ENCODE peak calls at places on chromosomes 1 and 21, in four cellular contexts. Y is H1, K is K562, N is HepG2. A is an unnamed sample.

GRCh38 chr1:39663559-39663958 is 8.3 kb downstream of the NT5C1A start:
- DNase-seq in Y (no peak), K (peak), N (no peak), A (no peak)

GRCh38 chr1:96710708-96711477 is 10.7 kb upstream of the PTBP2 start:
- DNase-seq in K (no peak), Y (no peak), N (no peak), A (no peak)

GRCh38 chr1:22662318-22662717 is 9.3 kb downstream of the C1QB start:
- DNase-seq in Y (no peak), K (peak), N (no peak), A (no peak)

GRCh38 chr1:101188311-101188710 is 48.5 kb upstream of the S1PR1 start:
- DNase-seq in N (no peak), K (no peak), Y (no peak), A (no peak)

GRCh38 chr1:30437059-30437576 is 286.3 kb downstream of the MATN1 start:
- DNase-seq in N (no peak), Y (no peak), K (no peak), A (no peak)

GRCh38 chr21:33878824-33879223 is 36.8 kb downstream of the ATP5PO start:
- DNase-seq in N (no peak), Y (no peak), K (no peak), A (no peak)

GRCh38 chr1:21325731-21326387 is 35.6 kb upstream of the ECE1 start:
- DNase-seq in N (no peak), K (no peak), Y (no peak), A (no peak)

GRCh38 chr1:164703971-164704411 is 145.0 kb downstream of the PBX1 start:
- DNase-seq in K (no peak), N (no peak), Y (no peak), A (no peak)

GRCh38 chr1:162003825-162004205 is 19.9 kb downstream of the OLFML2B start:
- DNase-seq in Y (no peak), K (no peak), N (no peak), A (no peak)

GRCh38 chr1:46643368-46643775 is 24.8 kb downstream of the ATPAF1 start:
- DNase-seq in Y (no peak), K (no peak), N (peak), A (no peak)

GRCh38 chr1:43772978-43773377 is 65.6 kb downstream of the ST3GAL3 start:
- DNase-seq in K (no peak), Y (no peak), N (no peak), A (no peak)

GRCh38 chr21:44984428-44984791 is 44.6 kb downstream of the SLX9 start:
- DNase-seq in K (no peak), Y (no peak), N (peak), A (no peak)

GRCh38 chr1:177164380-177165068 is at the start of gene ASTN1:
- DNase-seq in K (no peak), Y (no peak), N (no peak), A (no peak)

GRCh38 chr1:22420456-22421053 is 31.1 kb upstream of the ZBTB40 start:
- DNase-seq in N (peak), Y (peak), K (peak), A (no peak)

GRCh38 chr1:235697517-235697916 is 47.9 kb upstream of the GNG4 start:
- DNase-seq in Y (no peak), K (no peak), N (no peak), A (no peak)

GRCh38 chr1:85321237-85321964 is 45.0 kb upstream of the BCL10 start:
- DNase-seq in Y (no peak), N (no peak), K (no peak), A (no peak)

GRCh38 chr1:180213401-180214177 is 16.5 kb upstream of the LHX4 start:
- DNase-seq in K (peak), N (no peak), Y (no peak), A (peak)

GRCh38 chr21:33231526-33231925 is 1.8 kb downstream of the IFNAR2 start:
- DNase-seq in K (no peak), N (no peak), Y (no peak), A (no peak)

GRCh38 chr1:24321712-24322635 is 2.8 kb downstream of the GRHL3 start:
- DNase-seq in Y (no peak), K (peak), N (no peak), A (no peak)

GRCh38 chr21:14850394-14850793 is 214.4 kb downstream of the NRIP1 start:
- DNase-seq in K (no peak), Y (no peak), N (no peak), A (no peak)

GRCh38 chr1:87115317-87115885 is 201.0 kb downstream of the HS2ST1 start:
- DNase-seq in N (no peak), Y (no peak), K (no peak), A (no peak)

GRCh38 chr1:71462247-71462646 is 381.4 kb upstream of the ZRANB2 start:
- DNase-seq in Y (peak), N (no peak), K (no peak), A (no peak)

GRCh38 chr1:27144920-27145661 is 9.8 kb downstream of the SLC9A1 start:
- DNase-seq in K (no peak), N (no peak), Y (no peak), A (no peak)

GRCh38 chr1:235098547-235098946 is 30.1 kb downstream of the TOMM20 start:
- DNase-seq in Y (no peak), N (no peak), K (no peak), A (no peak)

GRCh38 chr1:44700573-44700972 is 26.1 kb downstream of the ARMH1 start:
- DNase-seq in Y (no peak), K (no peak), N (peak), A (no peak)

GRCh38 chr1:91613594-91613993 is 112.9 kb downstream of the CDC7 start:
- DNase-seq in K (no peak), Y (no peak), N (no peak), A (no peak)

GRCh38 chr21:45330075-45330781 is 42.5 kb upstream of the POFUT2 start:
- DNase-seq in K (no peak), Y (peak), N (peak), A (no peak)

GRCh38 chr1:46747683-46748288 is 28.9 kb upstream of the EFCAB14 start:
- DNase-seq in Y (no peak), K (peak), N (peak), A (no peak)

GRCh38 chr1:88985033-88985432 is 7.4 kb downstream of the KYAT3 start:
- DNase-seq in Y (no peak), N (peak), K (no peak), A (no peak)

GRCh38 chr21:39220150-39220549 is 36.9 kb upstream of the PSMG1 start:
- DNase-seq in N (no peak), K (no peak), Y (no peak), A (no peak)

GRCh38 chr1:43545686-43546387 is 15.2 kb downstream of the PTPRF start:
- DNase-seq in Y (no peak), K (peak), N (peak), A (no peak)

GRCh38 chr1:186880982-186881381 is 52.2 kb downstream of the PLA2G4A start:
- DNase-seq in Y (no peak), K (no peak), N (no peak), A (no peak)

GRCh38 chr1:55420021-55420420 is 204.9 kb upstream of the USP24 start:
- DNase-seq in N (no peak), K (no peak), Y (no peak), A (no peak)

DNA sequence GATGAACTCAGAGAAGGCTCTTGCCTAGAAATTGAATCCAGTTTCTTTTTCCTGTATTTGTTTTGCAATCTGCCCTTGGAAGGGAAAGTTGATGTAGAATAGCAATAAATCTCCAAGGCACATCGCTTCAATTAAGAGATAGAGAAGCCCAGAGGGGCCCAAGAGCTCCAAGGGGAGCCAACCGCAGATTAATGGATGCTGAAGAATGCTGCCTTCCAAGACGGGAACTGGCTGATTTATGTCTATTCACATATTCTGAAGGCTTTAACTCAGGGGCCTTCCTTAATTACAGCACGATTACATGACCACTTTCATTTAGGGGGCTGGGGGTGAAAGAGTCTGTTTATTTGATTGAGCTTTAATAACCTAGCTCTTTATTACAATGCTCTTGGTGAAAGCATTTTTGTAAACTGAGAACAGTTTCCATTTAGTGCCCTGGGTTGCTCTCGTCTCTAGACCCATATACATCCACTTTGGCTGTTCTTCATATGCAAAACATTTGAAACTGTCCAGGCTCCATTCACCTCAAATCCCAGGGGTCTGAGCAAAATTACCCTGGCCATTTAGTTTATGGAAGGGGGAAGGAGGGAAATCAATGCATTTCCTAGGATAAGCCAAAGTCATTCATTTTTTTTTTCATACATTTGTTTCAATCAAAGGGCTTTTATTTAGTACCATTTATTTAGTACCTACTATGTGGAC is 87.4 kb upstream of the CLDN14 start:
- DNase-seq in K (no peak), N (no peak), Y (no peak), A (no peak)
- TF ChIP-seq BRCA1 in K (no peak), N (no peak), Y (no peak), A (no peak)

GRCh38 chr1:94602312-94602711 is 60.8 kb upstream of the F3 start:
- DNase-seq in Y (no peak), N (no peak), K (no peak), A (no peak)
- TF ChIP-seq RAD21 in Y (no peak), N (no peak), K (no peak), A (no peak)

GRCh38 chr1:14474856-14475255 is 123.6 kb upstream of the KAZN start:
- DNase-seq in N (no peak), K (no peak), Y (no peak), A (no peak)
- TF ChIP-seq BRCA1 in N (no peak), K (no peak), Y (no peak), A (no peak)

GRCh38 chr1:107538502-107538901 is 397.7 kb downstream of the NTNG1 start:
- DNase-seq in Y (no peak), N (no peak), K (no peak), A (no peak)
- TF ChIP-seq RAD21 in Y (no peak), N (no peak), K (no peak), A (no peak)

GRCh38 chr1:209850342-209850979 is 22.7 kb downstream of the UTP25 start:
- DNase-seq in N (peak), K (peak), Y (no peak), A (no peak)
- TF ChIP-seq BRCA1 in N (no peak), K (no peak), Y (no peak), A (no peak)

DNA sequence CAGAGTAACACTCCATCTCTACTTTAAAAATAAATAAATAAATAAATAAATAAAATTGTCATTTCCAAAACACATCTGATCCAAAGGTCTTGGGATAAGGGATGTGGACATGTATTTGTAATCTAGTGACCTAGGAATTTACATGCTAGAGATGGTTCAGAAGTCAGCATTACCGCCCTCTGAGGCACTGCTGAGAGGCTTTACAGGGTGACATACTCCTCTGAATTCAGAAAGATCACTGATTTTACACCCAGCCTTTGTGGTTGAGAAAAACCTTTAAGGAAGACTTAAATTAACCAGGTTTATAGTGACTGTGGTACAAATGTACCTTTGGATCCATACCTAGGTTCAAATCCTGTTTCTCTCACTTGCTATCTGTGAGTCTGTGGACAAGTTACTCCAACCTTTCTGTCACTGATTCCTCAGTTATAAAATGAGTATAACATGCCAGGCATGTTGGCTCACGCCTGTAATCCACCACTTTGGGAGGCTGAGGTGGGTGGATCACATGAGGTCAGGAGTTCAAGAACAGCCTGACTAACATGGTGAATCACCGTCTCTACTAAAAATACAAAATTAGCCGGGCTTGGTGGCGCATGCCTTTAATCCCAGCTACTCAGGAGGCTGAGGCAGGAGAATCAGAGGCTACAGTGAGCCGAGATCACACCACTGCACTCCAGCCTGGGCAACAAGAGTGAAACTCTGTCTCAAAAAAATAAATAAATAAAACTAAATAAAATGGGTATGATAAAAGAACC is 20.1 kb downstream of the OSBPL9 start:
- DNase-seq in K (no peak), Y (no peak), N (no peak), A (no peak)
- TF ChIP-seq RAD21 in K (no peak), Y (no peak), N (no peak), A (no peak)